ENCODE peak calls at places on chromosomes 12 and 14, in four cellular contexts. D is HepG2; X is activated CD4-positive, alpha-beta T cell treated with anti-CD3 and anti-CD28 coated beads, Interleukin-2, amount 10 ng/mL, durations not matched to agents 7 days and 5 days; W is T-helper 17 cell. Q is an unnamed sample.

GRCh38 chr14:29618323-29619067 is 309.2 kb downstream of the PRKD1 start:
- DNase-seq in D (no peak), W (no peak), X (no peak), Q (no peak)

GRCh38 chr14:51157012-51157411 is 62.1 kb upstream of the TRIM9 start:
- DNase-seq in D (peak; percentile 10), X (no peak), W (no peak), Q (no peak)

GRCh38 chr14:68784995-68785816 is 7.7 kb downstream of the ZFP36L1 start:
- DNase-seq in X (no peak), D (no peak), W (no peak), Q (no peak)

GRCh38 chr12:29275834-29276233 is 105.1 kb downstream of the ERGIC2 start:
- DNase-seq in W (no peak), D (no peak), X (no peak), Q (no peak)

GRCh38 chr14:93655078-93655750 is 133.1 kb downstream of the PRIMA1 start:
- DNase-seq in X (peak; percentile 18), D (peak; percentile 60), W (no peak), Q (no peak)

GRCh38 chr14:101217972-101218371 is 314.4 kb upstream of the RTL1 start:
- DNase-seq in X (no peak), W (no peak), D (no peak), Q (no peak)

GRCh38 chr14:23099212-23099861 is 4.0 kb downstream of the C14orf119 start:
- DNase-seq in D (no peak), X (no peak), W (no peak), Q (no peak)

GRCh38 chr12:27343255-27344000 is 10.8 kb downstream of the BMAL2 start:
- DNase-seq in W (no peak), X (no peak), D (no peak), Q (no peak)

GRCh38 chr12:59087077-59087673 is 166.9 kb upstream of the LRIG3 start:
- DNase-seq in D (no peak), X (no peak), W (no peak), Q (no peak)

GRCh38 chr14:23117371-23118020 is 1.6 kb downstream of the CEBPE start:
- DNase-seq in X (no peak), D (no peak), W (no peak), Q (no peak)

GRCh38 chr14:69708049-69708448 is 58.9 kb upstream of the SRSF5 start:
- DNase-seq in D (no peak), X (no peak), W (no peak), Q (no peak)

GRCh38 chr12:101925352-101925751 is 48.0 kb downstream of the DRAM1 start:
- DNase-seq in X (no peak), D (no peak), W (no peak), Q (no peak)

GRCh38 chr12:80195143-80195726 is 95.9 kb downstream of the OTOGL start:
- DNase-seq in D (peak; percentile 16), X (no peak), W (no peak), Q (no peak)

GRCh38 chr12:27818421-27818918 is 38.4 kb upstream of the MANSC4 start:
- DNase-seq in D (peak; percentile 59), X (no peak), W (no peak), Q (no peak)

Q was measured in activated T-helper 1 cell treated with Interleukin-2 at 50 U/mL for 16 hours.